ENCODE peak calls at places on chromosome 20, in nine cellular contexts. Z, K, P, A, X, C, E, R and B are unnamed samples.

GRCh38 chr20:58994390-58995159 is 12.5 kb downstream of the CTSZ start:
- DNase-seq in K (no peak), A (peak; percentile 21), C (no peak), R (no peak), P (no peak), Z (no peak), E (no peak), X (no peak), B (no peak)

GRCh38 chr20:59823860-59824259 is 109.6 kb downstream of the SYCP2 start:
- DNase-seq in E (no peak), A (no peak), R (no peak), Z (no peak), K (no peak), C (no peak), P (no peak), X (no peak), B (no peak)

GRCh38 chr20:37627060-37627766 is 66.6 kb upstream of the CTNNBL1 start:
- DNase-seq in X (peak; percentile 61), A (peak; percentile 36), E (no peak), P (no peak), C (no peak), K (peak; percentile 82), R (peak; percentile 28), Z (peak; percentile 37), B (no peak)

GRCh38 chr20:59441306-59441705 is 140.9 kb downstream of the EDN3 start:
- DNase-seq in E (no peak), K (no peak), C (no peak), X (no peak), P (no peak), A (no peak), R (no peak), Z (no peak), B (no peak)

GRCh38 chr20:63682384-63683139 is 13.9 kb upstream of the TNFRSF6B start:
- DNase-seq in P (no peak), Z (peak; percentile 80), C (no peak), X (peak; percentile 63), K (no peak), R (peak; percentile 69), E (peak; percentile 71), A (peak; percentile 88), B (no peak)

GRCh38 chr20:62358171-62358719 is 8.9 kb downstream of the LAMA5 start:
- DNase-seq in C (no peak), R (peak; percentile 43), A (peak; percentile 52), K (no peak), Z (no peak), X (no peak), P (peak; percentile 22), E (no peak), B (no peak)

GRCh38 chr20:1566701-1567100 is 9.2 kb upstream of the SIRPD start:
- DNase-seq in E (no peak), Z (no peak), K (no peak), X (peak; percentile 1), C (no peak), R (no peak), P (no peak), A (no peak), B (no peak)

GRCh38 chr20:10648651-10649050 is 25.1 kb downstream of the JAG1 start:
- DNase-seq in A (no peak), K (no peak), P (no peak), E (no peak), Z (no peak), R (no peak), X (no peak), C (no peak), B (no peak)

GRCh38 chr20:44730441-44730840 is 15.2 kb upstream of the KCNK15 start:
- DNase-seq in R (peak; percentile 0), A (no peak), Z (no peak), P (no peak), K (no peak), E (no peak), X (no peak), C (no peak), B (no peak)

GRCh38 chr20:309841-310644 is 12.7 kb downstream of the ZCCHC3 start:
- DNase-seq in A (peak; percentile 99), R (peak; percentile 98), P (peak; percentile 70), X (peak; percentile 96), C (peak; percentile 63), E (peak; percentile 98), Z (peak; percentile 99), K (peak; percentile 99), B (peak; percentile 69)

GRCh38 chr20:45336530-45337366 is 11.5 kb downstream of the SDC4 start:
- DNase-seq in R (no peak), C (no peak), E (no peak), A (peak; percentile 52), Z (no peak), X (peak; percentile 88), K (no peak), P (no peak), B (no peak)

DNA sequence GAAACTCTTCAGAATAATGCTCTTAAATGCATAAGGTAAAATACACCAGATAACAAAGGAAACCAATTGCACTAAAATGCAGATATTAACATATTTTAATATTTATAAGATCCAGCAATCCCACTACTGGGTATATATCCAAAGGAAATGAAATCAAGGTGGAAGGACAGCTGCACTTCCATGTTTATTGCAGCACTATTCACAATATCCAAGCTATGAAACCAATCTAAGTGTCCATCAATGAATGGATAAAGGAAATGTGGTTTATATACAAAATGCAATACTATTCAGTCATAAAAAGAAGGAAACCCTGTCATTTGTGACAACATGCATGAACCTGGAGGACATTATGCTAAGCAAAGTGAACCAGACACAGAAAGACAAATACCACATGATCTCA is 37.7 kb upstream of the RNF24 start:
- DNase-seq in P (no peak), X (no peak), Z (no peak), R (no peak), K (no peak), E (no peak), A (no peak), C (no peak), B (no peak)
- H3K27ac ChIP-seq in P (no peak overlapping the region), X (no peak overlapping the region), Z (peak overlapping the region; percentile 74), R (peak overlapping the region; percentile 78), K (no peak overlapping the region), E (no peak overlapping the region), A (peak overlapping the region; percentile 53), C (no peak overlapping the region), B (no peak overlapping the region)

GRCh38 chr20:46375771-46376170 is 30.6 kb downstream of the ELMO2 start:
- DNase-seq in C (no peak), R (no peak), Z (no peak), E (no peak), A (no peak), X (no peak), P (no peak), K (no peak), B (no peak)

GRCh38 chr20:46371656-46372055 is 34.8 kb downstream of the ELMO2 start:
- DNase-seq in K (no peak), X (no peak), A (no peak), P (no peak), C (no peak), R (no peak), E (no peak), Z (no peak), B (no peak)

GRCh38 chr20:46377532-46377931 is 28.9 kb downstream of the ELMO2 start:
- DNase-seq in C (no peak), X (no peak), K (no peak), E (no peak), A (no peak), Z (no peak), P (no peak), R (no peak), B (no peak)

GRCh38 chr20:46376196-46376785 is 30.1 kb downstream of the ELMO2 start:
- DNase-seq in K (no peak), A (no peak), R (no peak), X (no peak), E (no peak), P (no peak), Z (no peak), C (no peak), B (no peak)

DNA sequence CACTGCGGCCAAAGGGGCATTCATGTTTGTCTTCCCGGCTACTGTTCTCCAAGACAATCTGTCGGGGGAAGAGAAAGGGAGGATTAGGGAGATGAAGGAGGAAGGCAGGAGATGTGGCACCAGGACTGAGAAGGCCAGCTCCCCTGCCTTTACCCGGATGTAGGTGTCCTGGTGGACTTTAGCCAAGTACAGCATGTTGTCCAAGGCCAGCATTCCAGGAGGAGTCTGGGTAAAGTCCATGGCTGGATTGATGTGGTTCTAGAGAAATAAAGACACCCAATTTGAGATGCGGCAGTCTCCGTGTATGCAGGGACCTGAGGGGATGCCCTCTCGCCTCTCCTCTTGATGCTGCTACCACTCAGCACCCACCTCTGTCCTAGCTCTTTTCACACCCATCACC is 32.0 kb downstream of the ELMO2 start:
- DNase-seq in R (no peak), X (no peak), C (no peak), P (no peak), A (no peak), E (no peak), K (no peak), Z (no peak), B (no peak)
- H3K36me3 ChIP-seq in R (peaks cover 91% of the 10 kb centered on the region), X (peaks cover 54% of the 10 kb centered on the region), C (peaks cover 76% of the 10 kb centered on the region), P (peaks cover 85% of the 10 kb centered on the region), A (peaks cover 97% of the 10 kb centered on the region), E (peaks cover 77% of the 10 kb centered on the region), K (peaks cover 64% of the 10 kb centered on the region), Z (peaks cover 11% of the 10 kb centered on the region), B (peaks cover 57% of the 10 kb centered on the region)

DNA sequence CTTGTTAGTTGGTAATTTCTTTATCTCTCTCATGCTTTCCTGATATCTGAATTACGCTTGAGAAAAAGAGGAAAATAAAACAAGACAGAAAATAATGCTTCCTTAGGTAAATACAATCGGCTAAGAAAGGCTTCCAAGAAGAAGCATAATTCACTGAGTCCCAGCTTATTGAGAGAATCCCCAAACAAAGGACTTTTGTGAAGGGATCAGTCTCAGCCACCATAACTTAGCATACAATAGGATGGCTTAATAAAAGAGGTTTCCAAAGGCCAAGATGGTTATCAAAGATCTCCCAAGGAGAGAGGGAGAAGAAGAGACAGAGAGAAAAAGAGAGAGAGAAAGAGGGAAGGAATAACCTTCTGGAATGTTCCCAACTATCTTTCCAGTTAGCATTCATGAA is 46.0 kb upstream of the SALL4 start:
- DNase-seq in Z (no peak), X (no peak), P (no peak), E (no peak), R (no peak), K (no peak), A (no peak), C (no peak), B (no peak)
- H3K27ac ChIP-seq in Z (no peak overlapping the region), X (no peak overlapping the region), P (no peak overlapping the region), E (no peak overlapping the region), R (no peak overlapping the region), K (no peak overlapping the region), A (no peak overlapping the region), C (no peak overlapping the region), B (no peak overlapping the region)

GRCh38 chr20:50931306-50932015 is at the start of gene ADNP:
- DNase-seq in R (peak; percentile 90), A (peak; percentile 91), X (peak; percentile 88), K (peak; percentile 97), E (peak; percentile 92), P (peak; percentile 92), Z (peak; percentile 93), C (peak; percentile 86), B (peak; percentile 81)

GRCh38 chr20:50931048-50931305 is 260 bp downstream of the ADNP start:
- DNase-seq in K (no peak), X (no peak), C (no peak), E (no peak), Z (no peak), P (peak; percentile 85), A (no peak), R (no peak), B (no peak)

GRCh38 chr20:50932881-50933280 is 1.6 kb upstream of the ADNP start:
- DNase-seq in K (no peak), E (no peak), C (no peak), Z (no peak), R (no peak), A (no peak), P (no peak), X (no peak), B (no peak)

GRCh38 chr20:50932016-50932338 is 740 bp upstream of the ADNP start:
- DNase-seq in Z (no peak), X (no peak), C (no peak), A (no peak), K (no peak), R (no peak), P (no peak), E (no peak), B (no peak)

GRCh38 chr20:50933589-50933988 is 2.4 kb upstream of the ADNP start:
- DNase-seq in Z (no peak), C (no peak), P (no peak), A (no peak), R (no peak), X (no peak), E (no peak), K (no peak), B (no peak)
- H3K36me3 ChIP-seq in Z (no peaks in the 10 kb centered on the region), C (peaks cover 9% of the 10 kb centered on the region), P (peaks cover 18% of the 10 kb centered on the region), A (peaks cover 59% of the 10 kb centered on the region), R (peaks cover 51% of the 10 kb centered on the region), X (peaks cover 13% of the 10 kb centered on the region), E (peaks cover 6% of the 10 kb centered on the region), K (peaks cover 9% of the 10 kb centered on the region), B (peaks cover 12% of the 10 kb centered on the region)